ENCODE peak calls at places on chromosomes 7 and 10, in seven cellular contexts. E is fibroblast of the conjunctiva, N is RWPE1, W is GM10248, T is A549, I is OCI-LY7, V is HT1080. S is an unnamed sample.

GRCh38 chr10:43685744-43686143 is 37.1 kb upstream of the ZNF32 start:
- DNase-seq in E (no peak), V (no peak), W (no peak), T (no peak), N (no peak), I (no peak), S (no peak)

GRCh38 chr10:19719320-19719719 is 96.9 kb upstream of the PLXDC2 start:
- DNase-seq in W (no peak), V (peak), I (no peak), E (peak), T (no peak), N (no peak), S (peak)

GRCh38 chr7:26348987-26349809 is 57.5 kb downstream of the SNX10 start:
- DNase-seq in V (peak), N (peak), I (no peak), T (no peak), E (no peak), W (no peak), S (no peak)

GRCh38 chr7:5670173-5670933 is 111.1 kb downstream of the RNF216 start:
- DNase-seq in N (no peak), E (no peak), V (peak), T (no peak), I (peak), W (peak), S (no peak)

GRCh38 chr10:120689766-120690539 is 161.2 kb upstream of the WDR11 start:
- DNase-seq in V (no peak), E (no peak), T (no peak), N (no peak), W (no peak), I (no peak), S (no peak)

GRCh38 chr7:32660936-32661335 is 165.6 kb downstream of the AVL9 start:
- DNase-seq in V (peak), T (no peak), I (no peak), N (no peak), W (no peak), E (no peak), S (no peak)

GRCh38 chr10:20659225-20659624 is 237.9 kb downstream of the NEBL start:
- DNase-seq in E (no peak), V (no peak), W (no peak), N (peak), T (no peak), I (no peak), S (no peak)

GRCh38 chr7:90178592-90179279 is 24.5 kb downstream of the STEAP1 start:
- DNase-seq in I (no peak), E (peak), N (peak), V (peak), T (peak), W (peak), S (peak)

GRCh38 chr10:32332299-32332750 is 14.6 kb downstream of the EPC1 start:
- DNase-seq in V (no peak), W (peak), I (peak), E (no peak), T (peak), N (no peak), S (no peak)

GRCh38 chr7:41730668-41731067 is 27.8 kb upstream of the INHBA start:
- DNase-seq in V (no peak), N (no peak), E (no peak), T (no peak), I (no peak), W (no peak), S (no peak)

GRCh38 chr7:192035-192649 is at the start of gene FAM20C:
- DNase-seq in E (peak), V (peak), T (peak), N (peak), I (no peak), W (no peak), S (peak)

GRCh38 chr7:137882261-137882668 is 35.5 kb upstream of the DGKI start:
- DNase-seq in W (peak), T (peak), V (peak), I (no peak), N (peak), E (peak), S (peak)

GRCh38 chr7:131905574-131905973 is 349.1 kb upstream of the PODXL start:
- DNase-seq in E (no peak), I (no peak), W (no peak), T (no peak), V (no peak), N (no peak), S (no peak)